ENCODE peak calls at places on chromosomes 2 and 18, in four cellular contexts. One of them, this sample, is unnamed.

GRCh38 chr2:68107475-68107874 is 44.7 kb upstream of the C1D start:
- DNase-seq in cerebellum: no peak
- DNase-seq in Peyer's patch: no peak
- DNase-seq in hippocampal formation: no peak
- DNase-seq in this sample: no peak

GRCh38 chr2:88596141-88596830 is 31.0 kb downstream of the EIF2AK3 start:
- DNase-seq in cerebellum: no peak
- DNase-seq in Peyer's patch: no peak
- DNase-seq in hippocampal formation: no peak
- DNase-seq in this sample: no peak

GRCh38 chr18:48254077-48254602 is 155.0 kb downstream of the ZBTB7C start:
- DNase-seq in cerebellum: no peak
- DNase-seq in Peyer's patch: no peak
- DNase-seq in hippocampal formation: no peak
- DNase-seq in this sample: no peak

GRCh38 chr18:13982136-13982535 is 66.8 kb upstream of the MC2R start:
- DNase-seq in cerebellum: no peak
- DNase-seq in Peyer's patch: no peak
- DNase-seq in hippocampal formation: no peak
- DNase-seq in this sample: no peak

GRCh38 chr18:23067236-23067635 is 68.0 kb upstream of the CABLES1 start:
- DNase-seq in cerebellum: no peak
- DNase-seq in Peyer's patch: no peak
- DNase-seq in hippocampal formation: no peak
- DNase-seq in this sample: no peak

GRCh38 chr2:70789304-70790078 is 952 bp downstream of the FIGLA start:
- DNase-seq in cerebellum: peak
- DNase-seq in Peyer's patch: peak
- DNase-seq in hippocampal formation: peak
- DNase-seq in this sample: peak

GRCh38 chr2:215352602-215353001 is 40.7 kb downstream of the ATIC start:
- DNase-seq in cerebellum: no peak
- DNase-seq in Peyer's patch: no peak
- DNase-seq in hippocampal formation: no peak
- DNase-seq in this sample: no peak

GRCh38 chr2:143843696-143844095 is 676.2 kb downstream of the ZEB2 start:
- DNase-seq in cerebellum: peak
- DNase-seq in Peyer's patch: no peak
- DNase-seq in hippocampal formation: no peak
- DNase-seq in this sample: peak

GRCh38 chr2:69816923-69817542 is 12.4 kb upstream of the GMCL1 start:
- DNase-seq in cerebellum: peak
- DNase-seq in Peyer's patch: peak
- DNase-seq in hippocampal formation: peak
- DNase-seq in this sample: peak

GRCh38 chr2:36178384-36178783 is 177.2 kb upstream of the CRIM1 start:
- DNase-seq in cerebellum: no peak
- DNase-seq in Peyer's patch: no peak
- DNase-seq in hippocampal formation: no peak
- DNase-seq in this sample: no peak

GRCh38 chr2:104774631-104775030 is 79.3 kb upstream of the POU3F3 start:
- DNase-seq in cerebellum: no peak
- DNase-seq in Peyer's patch: no peak
- DNase-seq in hippocampal formation: no peak
- DNase-seq in this sample: no peak

GRCh38 chr18:37902344-37902743 is 336.7 kb upstream of the CELF4 start:
- DNase-seq in cerebellum: no peak
- DNase-seq in Peyer's patch: no peak
- DNase-seq in hippocampal formation: no peak
- DNase-seq in this sample: no peak

GRCh38 chr18:74353169-74353775 is 37.6 kb downstream of the C18orf63 start:
- DNase-seq in cerebellum: peak
- DNase-seq in Peyer's patch: peak
- DNase-seq in hippocampal formation: peak
- DNase-seq in this sample: peak

GRCh38 chr18:79405019-79405780 is 9.5 kb downstream of the NFATC1 start:
- DNase-seq in cerebellum: no peak
- DNase-seq in Peyer's patch: peak
- DNase-seq in hippocampal formation: no peak
- DNase-seq in this sample: no peak

GRCh38 chr2:224584768-224585204 is 377 bp downstream of the CUL3 start:
- DNase-seq in cerebellum: peak
- DNase-seq in Peyer's patch: peak
- DNase-seq in hippocampal formation: peak
- DNase-seq in this sample: peak

GRCh38 chr2:152407204-152407721 is 72.3 kb downstream of the FMNL2 start:
- DNase-seq in cerebellum: peak
- DNase-seq in Peyer's patch: peak
- DNase-seq in hippocampal formation: peak
- DNase-seq in this sample: peak

GRCh38 chr2:96108578-96109561 is 7.5 kb downstream of the ADRA2B start:
- DNase-seq in cerebellum: peak
- DNase-seq in Peyer's patch: no peak
- DNase-seq in hippocampal formation: no peak
- DNase-seq in this sample: peak

GRCh38 chr2:9300829-9301453 is 94.3 kb downstream of the ASAP2 start:
- DNase-seq in cerebellum: no peak
- DNase-seq in Peyer's patch: no peak
- DNase-seq in hippocampal formation: no peak
- DNase-seq in this sample: no peak

GRCh38 chr2:33791625-33792024 is 192.5 kb upstream of the FAM98A start:
- DNase-seq in cerebellum: no peak
- DNase-seq in Peyer's patch: no peak
- DNase-seq in hippocampal formation: no peak
- DNase-seq in this sample: no peak

GRCh38 chr2:109218087-109218791 is 89.2 kb downstream of the SH3RF3 start:
- DNase-seq in cerebellum: no peak
- DNase-seq in Peyer's patch: no peak
- DNase-seq in hippocampal formation: no peak
- DNase-seq in this sample: no peak

This sample was measured in cerebellar cortex.